ENCODE peak calls at places on chromosomes 6 and 20, in nine cellular contexts. R, W, M, F, I, A, S, N and J are unnamed samples.

GRCh38 chr6:132400641-132401119 is 595 bp downstream of the MOXD1 start:
- DNase-seq in R (no peak), M (no peak), I (peak), S (no peak), W (peak), N (no peak), F (no peak), A (no peak), J (peak)

GRCh38 chr6:126527016-126527606 is 187.2 kb downstream of the CENPW start:
- DNase-seq in M (no peak), F (no peak), N (no peak), S (no peak), I (no peak), R (no peak), W (no peak), A (no peak), J (no peak)

GRCh38 chr6:53295176-53295575 is 53.6 kb downstream of the ELOVL5 start:
- DNase-seq in S (no peak), A (no peak), W (no peak), M (no peak), R (no peak), I (no peak), N (peak), F (no peak), J (no peak)

GRCh38 chr6:30002871-30003270 is 58.2 kb upstream of the POLR1H start:
- DNase-seq in R (no peak), W (peak), A (no peak), F (no peak), N (peak), S (no peak), M (no peak), I (no peak), J (no peak)

GRCh38 chr6:54805077-54805476 is 41.5 kb upstream of the FAM83B start:
- DNase-seq in R (no peak), A (no peak), S (no peak), W (peak), I (no peak), N (peak), F (no peak), M (no peak), J (no peak)

GRCh38 chr6:111872521-111873177 is 603 bp downstream of the FYN start:
- DNase-seq in W (no peak), R (no peak), I (peak), A (peak), F (peak), N (no peak), M (no peak), S (no peak), J (peak)

GRCh38 chr20:58260006-58260405 is 31.6 kb upstream of the ANKRD60 start:
- DNase-seq in N (no peak), S (no peak), F (no peak), W (no peak), A (no peak), I (no peak), R (no peak), M (no peak), J (no peak)

GRCh38 chr6:150072201-150072600 is 3.3 kb upstream of the ULBP3 start:
- DNase-seq in N (peak), W (peak), I (peak), R (peak), S (no peak), F (no peak), M (no peak), A (no peak), J (peak)